ENCODE peak calls at places on chromosomes 1 and 21, in five cellular contexts. X is LoVo; C is activated T-cell treated with anti-CD3 and anti-CD28 coated beads for 24 hours; U is KBM-7; F is CD8-positive, alpha-beta memory T cell. Z is an unnamed sample.

GRCh38 chr1:116493036-116493435 is 77.8 kb downstream of the CD58 start:
- DNase-seq in C (no peak), X (no peak), F (no peak), U (no peak), Z (no peak)

GRCh38 chr1:214552174-214552608 is 789 bp upstream of the PTPN14 start:
- DNase-seq in F (no peak), X (peak; percentile 73), U (no peak), C (no peak), Z (peak; percentile 83)

GRCh38 chr1:183198463-183198862 is 12.4 kb downstream of the LAMC2 start:
- DNase-seq in X (no peak), U (no peak), F (no peak), C (no peak), Z (no peak)

GRCh38 chr1:31871703-31872102 is 55.9 kb upstream of the SPOCD1 start:
- DNase-seq in U (no peak), F (no peak), X (no peak), C (no peak), Z (no peak)

GRCh38 chr1:159055181-159055621 is 21.4 kb downstream of the AIM2 start:
- DNase-seq in C (no peak), X (no peak), F (no peak), U (peak; percentile 42), Z (no peak)

GRCh38 chr1:64195089-64195410 is 8.4 kb upstream of the UBE2U start:
- DNase-seq in U (no peak), X (no peak), C (no peak), F (no peak), Z (no peak)

GRCh38 chr1:180027949-180028445 is 73.4 kb downstream of the CEP350 start:
- DNase-seq in C (no peak), U (no peak), F (no peak), X (no peak), Z (peak; percentile 41)

GRCh38 chr1:203906932-203907331 is 45.5 kb downstream of the SNRPE start:
- DNase-seq in X (peak; percentile 64), C (no peak), F (no peak), U (no peak), Z (peak; percentile 50)

GRCh38 chr1:93556291-93556690 is 108.4 kb downstream of the FNBP1L start:
- DNase-seq in U (no peak), X (no peak), F (no peak), C (no peak), Z (no peak)

GRCh38 chr1:28812669-28813468 is 899 bp downstream of the OPRD1 start:
- DNase-seq in X (no peak), C (no peak), F (no peak), U (no peak), Z (no peak)

GRCh38 chr1:163320891-163321290 is 863 bp upstream of the NUF2 start:
- DNase-seq in C (no peak), X (no peak), U (no peak), F (no peak), Z (no peak)

GRCh38 chr21:34807881-34808568 is 139.2 kb downstream of the CLIC6 start:
- DNase-seq in X (peak; percentile 59), U (peak; percentile 83), F (peak; percentile 54), C (peak; percentile 63), Z (peak; percentile 85)